ENCODE peak calls at places on chromosome 18, in four cellular contexts. Y is cardiac muscle cell, D is stomach, H is AG04450. W is an unnamed sample.

GRCh38 chr18:6741290-6741689 is 11.8 kb downstream of the ARHGAP28 start:
- DNase-seq in Y (no peak), D (no peak), H (peak; percentile 95), W (no peak)

GRCh38 chr18:46215902-46216723 is 111.9 kb downstream of the HAUS1 start:
- DNase-seq in Y (no peak), D (no peak), H (no peak), W (no peak)

GRCh38 chr18:2903006-2903405 is 56.2 kb downstream of the EMILIN2 start:
- DNase-seq in H (no peak), D (no peak), Y (peak; percentile 45), W (peak; percentile 34)

GRCh38 chr18:63570721-63571120 is 16.4 kb upstream of the SERPINB13 start:
- DNase-seq in D (no peak), Y (no peak), H (no peak), W (no peak)

GRCh38 chr18:64474751-64475150 is 325.9 kb upstream of the LINC00305 start:
- DNase-seq in D (no peak), H (no peak), Y (no peak), W (no peak)

GRCh38 chr18:55419939-55420664 is 167.9 kb downstream of the TCF4 start:
- DNase-seq in D (no peak), Y (no peak), H (no peak), W (no peak)

GRCh38 chr18:7084766-7085080 is 32.9 kb downstream of the LAMA1 start:
- DNase-seq in H (peak; percentile 38), Y (no peak), D (no peak), W (no peak)

GRCh38 chr18:46332956-46333355 is 228.8 kb downstream of the HAUS1 start:
- DNase-seq in Y (no peak), D (no peak), H (no peak), W (no peak)

GRCh38 chr18:8765692-8766463 is 60.5 kb downstream of the MTCL1 start:
- DNase-seq in Y (peak; percentile 40), H (no peak), D (no peak), W (no peak)

GRCh38 chr18:79400591-79401381 is 5.1 kb downstream of the NFATC1 start:
- DNase-seq in D (no peak), H (no peak), Y (peak; percentile 34), W (no peak)
- H3K27ac ChIP-seq in D (peak overlapping the region; percentile 71), H (no peak overlapping the region), Y (no peak overlapping the region), W (peak overlapping the region; percentile 89)

GRCh38 chr18:26440644-26441043 is 107.7 kb downstream of the KCTD1 start:
- DNase-seq in D (no peak), H (no peak), Y (no peak), W (no peak)
- H3K27ac ChIP-seq in D (no peak overlapping the region), H (no peak overlapping the region), Y (no peak overlapping the region), W (no peak overlapping the region)

DNA sequence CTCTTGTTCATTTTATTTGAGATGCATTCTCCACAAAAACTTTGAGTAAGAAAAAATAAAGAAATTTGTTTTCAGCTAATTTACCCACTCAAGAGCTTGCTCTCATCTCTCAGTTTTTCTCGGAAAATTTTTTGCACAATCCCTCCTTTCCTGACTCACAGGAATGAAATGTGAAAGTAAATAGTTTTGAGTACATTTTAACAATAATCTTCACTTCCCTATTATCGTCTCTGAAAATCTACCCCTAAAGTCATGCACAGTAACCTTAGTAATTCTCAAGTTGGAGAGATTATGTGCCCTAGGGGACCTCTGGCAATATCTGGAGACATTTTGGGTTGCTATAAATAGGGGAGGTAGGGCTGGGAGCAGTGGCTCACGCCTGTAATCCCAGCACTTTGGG is 2.6 kb downstream of the CYB5A start:
- DNase-seq in D (no peak), Y (no peak), H (no peak), W (no peak)
- H3K27ac ChIP-seq in D (peak overlapping the region; percentile 85), Y (no peak overlapping the region), H (peak overlapping the region; percentile 39), W (peak overlapping the region; percentile 91)

GRCh38 chr18:26489191-26489590 is 59.2 kb downstream of the KCTD1 start:
- DNase-seq in H (no peak), Y (no peak), D (no peak), W (no peak)
- H3K27ac ChIP-seq in H (no peak overlapping the region), Y (no peak overlapping the region), D (no peak overlapping the region), W (no peak overlapping the region)

GRCh38 chr18:49537232-49537876 is 24.5 kb upstream of the LIPG start:
- DNase-seq in Y (no peak), H (no peak), D (no peak), W (no peak)
- H3K27ac ChIP-seq in Y (no peak overlapping the region), H (no peak overlapping the region), D (no peak overlapping the region), W (no peak overlapping the region)

GRCh38 chr18:58639751-58640427 is 11.0 kb upstream of the ALPK2 start:
- DNase-seq in D (no peak), Y (no peak), H (peak; percentile 11), W (no peak)
- H3K27ac ChIP-seq in D (no peak overlapping the region), Y (peak overlapping the region; percentile 21), H (no peak overlapping the region), W (no peak overlapping the region)